ENCODE peak calls at places on chromosome 7, in nine cellular contexts. P is fibroblast of pulmonary artery, E is lower leg skin, U is stomach, I is IMR-90, D is lower lobe of right lung, L is heart right ventricle, K is GM23338, S is choroid plexus epithelial cell. G is an unnamed sample.

GRCh38 chr7:157945401-157945800 is 608.6 kb downstream of the DNAJB6 start:
- DNase-seq in P (no peak), E (peak; percentile 81), U (no peak), I (no peak), D (no peak), L (no peak), K (no peak), S (no peak), G (no peak)

GRCh38 chr7:106896268-106896667 is 31.2 kb downstream of the PIK3CG start:
- DNase-seq in P (no peak), E (no peak), U (no peak), I (no peak), D (no peak), L (no peak), K (no peak), S (no peak), G (no peak)

GRCh38 chr7:31145339-31145738 is 93.2 kb downstream of the ADCYAP1R1 start:
- DNase-seq in P (no peak), E (no peak), U (no peak), I (no peak), D (no peak), L (no peak), K (peak; percentile 36), S (no peak), G (no peak)

GRCh38 chr7:31857178-31857577 is 170.2 kb downstream of the PPP1R17 start:
- DNase-seq in P (no peak), E (no peak), U (no peak), I (no peak), D (no peak), L (no peak), K (no peak), S (no peak), G (no peak)

GRCh38 chr7:55570939-55571338 is 1.4 kb downstream of the VOPP1 start:
- DNase-seq in P (peak; percentile 78), E (no peak), U (no peak), I (peak; percentile 84), D (no peak), L (no peak), K (no peak), S (peak; percentile 76), G (peak; percentile 61)

GRCh38 chr7:47601119-47601880 is 19.4 kb upstream of the TNS3 start:
- DNase-seq in P (peak; percentile 84), E (no peak), U (no peak), I (peak; percentile 96), D (no peak), L (no peak), K (no peak), S (peak; percentile 86), G (peak; percentile 75)

GRCh38 chr7:39951156-39951942 is 1.3 kb downstream of the CDK13 start:
- DNase-seq in P (peak; percentile 51), E (peak; percentile 88), U (peak; percentile 64), I (peak; percentile 52), D (peak; percentile 76), L (peak; percentile 50), K (peak; percentile 85), S (peak; percentile 54), G (peak; percentile 52)

GRCh38 chr7:140230517-140230861 is 53.7 kb upstream of the KDM7A start:
- DNase-seq in P (no peak), E (peak; percentile 93), U (peak; percentile 62), I (no peak), D (peak; percentile 67), L (no peak), K (no peak), S (no peak), G (no peak)

GRCh38 chr7:47493971-47494370 is 87.9 kb downstream of the TNS3 start:
- DNase-seq in P (no peak), E (no peak), U (no peak), I (no peak), D (no peak), L (no peak), K (no peak), S (no peak), G (no peak)

GRCh38 chr7:140017543-140017942 is 45.2 kb downstream of the PARP12 start:
- DNase-seq in P (no peak), E (no peak), U (no peak), I (no peak), D (no peak), L (no peak), K (no peak), S (no peak), G (no peak)

GRCh38 chr7:77985232-77985973 is 186.8 kb downstream of the PHTF2 start:
- DNase-seq in P (peak; percentile 3), E (no peak), U (no peak), I (no peak), D (no peak), L (no peak), K (no peak), S (no peak), G (peak; percentile 45)

GRCh38 chr7:75536491-75536890 is 44.4 kb downstream of the SPDYE5 start:
- DNase-seq in P (no peak), E (peak; percentile 54), U (no peak), I (no peak), D (no peak), L (no peak), K (no peak), S (no peak), G (no peak)

GRCh38 chr7:113199841-113200240 is 81.5 kb upstream of the SMIM30 start:
- DNase-seq in P (peak; percentile 56), E (no peak), U (no peak), I (peak; percentile 82), D (no peak), L (no peak), K (no peak), S (peak; percentile 70), G (peak; percentile 83)

GRCh38 chr7:13279854-13280435 is 592.5 kb downstream of the ARL4A start:
- DNase-seq in P (peak; percentile 55), E (no peak), U (no peak), I (peak; percentile 10), D (no peak), L (no peak), K (peak; percentile 70), S (peak; percentile 55), G (peak; percentile 63)

GRCh38 chr7:36570508-36571219 is 153.6 kb downstream of the AOAH start:
- DNase-seq in P (no peak), E (no peak), U (no peak), I (no peak), D (no peak), L (no peak), K (no peak), S (no peak), G (no peak)

GRCh38 chr7:44177570-44178131 is 11.6 kb downstream of the GCK start:
- DNase-seq in P (peak; percentile 47), E (peak; percentile 73), U (no peak), I (peak; percentile 52), D (no peak), L (no peak), K (no peak), S (peak; percentile 35), G (peak; percentile 60)

GRCh38 chr7:128104109-128104742 is 73.0 kb upstream of the LRRC4 start:
- DNase-seq in P (peak; percentile 45), E (no peak), U (no peak), I (no peak), D (peak; percentile 47), L (peak; percentile 29), K (peak; percentile 72), S (peak; percentile 36), G (peak; percentile 73)

GRCh38 chr7:12757443-12757842 is 70.0 kb downstream of the ARL4A start:
- DNase-seq in P (peak; percentile 90), E (no peak), U (no peak), I (peak; percentile 91), D (no peak), L (no peak), K (no peak), S (peak; percentile 93), G (peak; percentile 88)

GRCh38 chr7:29890251-29890650 is 83.9 kb downstream of the WIPF3 start:
- DNase-seq in P (no peak), E (no peak), U (no peak), I (no peak), D (no peak), L (no peak), K (no peak), S (no peak), G (no peak)

DNA sequence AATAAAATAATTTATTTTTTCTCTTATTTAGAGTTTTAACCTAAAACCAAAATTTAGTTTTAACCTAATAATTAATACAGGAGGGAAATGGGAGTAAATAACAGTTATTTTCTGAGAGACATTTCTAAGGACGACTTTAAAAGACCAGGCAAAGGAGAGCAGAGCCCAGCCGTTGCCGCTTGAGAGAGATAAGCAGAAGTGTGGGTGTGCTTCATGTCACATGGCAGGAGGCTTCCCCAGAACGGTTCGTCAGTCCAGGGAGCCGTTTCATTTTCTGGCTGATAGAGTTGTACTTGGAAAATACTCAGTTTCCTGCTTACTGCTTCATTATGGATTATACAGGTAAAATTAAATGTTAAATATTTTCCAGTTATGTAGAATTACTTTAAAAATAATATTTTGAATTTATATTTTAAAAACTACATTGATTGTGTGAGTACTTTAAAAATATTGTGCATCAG is 61.4 kb downstream of the ST7 start:
- DNase-seq in P (peak; percentile 77), E (no peak), U (peak; percentile 56), I (peak; percentile 68), D (peak; percentile 68), L (peak; percentile 69), K (peak; percentile 16), S (peak; percentile 85), G (peak; percentile 75)
- H3K4me3 ChIP-seq in P (peak overlapping the region; percentile 34), E (no peak overlapping the region), U (peak overlapping the region; percentile 14), I (no peak overlapping the region), D (peak overlapping the region; percentile 13), L (peak overlapping the region; percentile 12), K (no peak overlapping the region), S (peak overlapping the region; percentile 30), G (no peak overlapping the region)

DNA sequence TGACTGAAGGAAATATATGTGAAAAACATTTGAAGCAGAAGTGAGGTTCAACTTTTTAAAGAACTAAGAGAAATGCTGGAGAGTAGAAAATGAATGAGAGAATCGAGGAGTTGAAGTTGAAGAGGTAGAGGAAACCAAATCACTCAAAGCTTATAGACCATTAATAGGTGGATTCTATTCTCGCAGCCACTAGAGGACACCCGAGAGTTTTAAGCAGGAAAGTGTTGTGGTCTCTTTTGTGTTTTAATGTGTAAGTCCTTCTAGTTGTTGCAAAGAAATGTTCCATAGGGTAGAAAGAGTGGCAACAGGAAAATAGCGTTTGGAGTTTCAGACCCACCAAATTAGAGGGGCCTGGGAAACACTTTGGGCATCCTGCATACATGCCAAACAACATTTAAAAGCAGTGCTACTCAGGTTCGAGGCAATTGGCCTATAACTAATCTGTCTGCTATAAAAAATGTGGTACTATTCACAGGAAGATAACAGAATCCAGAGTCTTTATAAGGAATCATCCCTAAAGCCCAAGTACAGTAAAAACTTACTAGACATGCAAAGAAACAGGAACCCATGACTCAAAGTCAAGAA is 75.3 kb upstream of the TAS2R16 start:
- DNase-seq in P (peak; percentile 50), E (no peak), U (no peak), I (no peak), D (no peak), L (no peak), K (peak; percentile 54), S (peak; percentile 59), G (peak; percentile 26)
- TF ChIP-seq CTCF in P (peak; percentile 48), E (no peak), U (no peak), I (peak; percentile 3), D (no peak), L (no peak), K (peak; percentile 53), S (peak; percentile 58), G (peak; percentile 67)

GRCh38 chr7:23491502-23491901 is 21.2 kb upstream of the IGF2BP3 start:
- DNase-seq in P (no peak), E (no peak), U (no peak), I (no peak), D (no peak), L (no peak), K (no peak), S (peak; percentile 18), G (no peak)
- H3K4me3 ChIP-seq in P (no peak overlapping the region), E (no peak overlapping the region), U (no peak overlapping the region), I (no peak overlapping the region), D (no peak overlapping the region), L (no peak overlapping the region), K (peak overlapping the region; percentile 49), S (no peak overlapping the region), G (no peak overlapping the region)

GRCh38 chr7:38889872-38890432 is 19.0 kb downstream of the VPS41 start:
- DNase-seq in P (no peak), E (no peak), U (no peak), I (no peak), D (no peak), L (no peak), K (no peak), S (no peak), G (no peak)
- TF ChIP-seq CTCF in P (peak; percentile 18), E (no peak), U (no peak), I (no peak), D (peak; percentile 23), L (no peak), K (peak; percentile 43), S (no peak), G (peak; percentile 10)